ENCODE peak calls at places on chromosome 9, in four cellular contexts. J is substantia nigra, D is brain microvascular endothelial cell, M is hypothalamus. Z is an unnamed sample.

GRCh38 chr9:21996438-21996837 is 1.8 kb downstream of the CDKN2B-AS1 start:
- DNase-seq in J (no peak), D (no peak), M (no peak), Z (no peak)

GRCh38 chr9:16364347-16364746 is 506.1 kb downstream of the BNC2 start:
- DNase-seq in D (no peak), J (no peak), M (no peak), Z (no peak)

GRCh38 chr9:128497824-128498610 is 6.5 kb upstream of the GLE1 start:
- DNase-seq in D (no peak), M (peak), J (no peak), Z (no peak)

GRCh38 chr9:103471241-103471640 is 476.1 kb downstream of the CYLC2 start:
- DNase-seq in D (no peak), M (no peak), J (no peak), Z (no peak)

GRCh38 chr9:20592673-20593072 is 29.6 kb downstream of the MLLT3 start:
- DNase-seq in M (no peak), J (no peak), D (no peak), Z (no peak)

GRCh38 chr9:98226516-98226915 is 28.9 kb downstream of the TBC1D2 start:
- DNase-seq in D (no peak), J (no peak), M (no peak), Z (no peak)

GRCh38 chr9:127455299-127455992 is 4.1 kb downstream of the LRSAM1 start:
- DNase-seq in M (no peak), D (no peak), J (no peak), Z (no peak)

GRCh38 chr9:112654282-112654681 is 63.6 kb downstream of the INIP start:
- DNase-seq in M (no peak), J (no peak), D (no peak), Z (no peak)

GRCh38 chr9:134403682-134404301 is 77.5 kb downstream of the RXRA start:
- DNase-seq in D (peak), M (no peak), J (peak), Z (no peak)

GRCh38 chr9:93549636-93550035 is 26.7 kb upstream of the PHF2 start:
- DNase-seq in J (no peak), D (no peak), M (no peak), Z (no peak)

GRCh38 chr9:4541281-4541680 is 51.0 kb downstream of the SLC1A1 start:
- DNase-seq in M (no peak), D (no peak), J (no peak), Z (no peak)

GRCh38 chr9:3824062-3824461 is 298.3 kb upstream of the RFX3 start:
- DNase-seq in M (no peak), J (no peak), D (no peak), Z (no peak)

GRCh38 chr9:128082173-128082572 is 14.1 kb downstream of the SLC25A25 start:
- DNase-seq in M (no peak), D (no peak), J (no peak), Z (no peak)

GRCh38 chr9:135422340-135422944 is 57.1 kb upstream of the PPP1R26 start:
- DNase-seq in D (no peak), M (no peak), J (no peak), Z (no peak)

GRCh38 chr9:114080773-114081440 is 2.8 kb upstream of the AMBP start:
- DNase-seq in M (no peak), J (no peak), D (no peak), Z (no peak)

GRCh38 chr9:18129809-18130334 is 344.1 kb upstream of the ADAMTSL1 start:
- DNase-seq in J (no peak), M (no peak), D (no peak), Z (no peak)

GRCh38 chr9:15187589-15187988 is 119.4 kb downstream of the TTC39B start:
- DNase-seq in M (no peak), D (no peak), J (no peak), Z (no peak)

GRCh38 chr9:137127301-137128157 is 11.4 kb upstream of the GRIN1 start:
- DNase-seq in J (no peak), D (no peak), M (no peak), Z (no peak)

GRCh38 chr9:136323420-136323819 is 3.9 kb upstream of the GPSM1 start:
- DNase-seq in J (no peak), D (no peak), M (no peak), Z (no peak)

GRCh38 chr9:93814561-93814960 is 140.6 kb downstream of the BARX1 start:
- DNase-seq in J (no peak), D (no peak), M (no peak), Z (no peak)

GRCh38 chr9:118321823-118322222 is 617.6 kb downstream of the TLR4 start:
- DNase-seq in D (no peak), J (no peak), M (no peak), Z (no peak)

GRCh38 chr9:3521961-3522360 is 3.8 kb downstream of the RFX3 start:
- DNase-seq in J (no peak), M (no peak), D (no peak), Z (no peak)

GRCh38 chr9:122339579-122339978 is 31.2 kb upstream of the PTGS1 start:
- DNase-seq in J (no peak), M (no peak), D (no peak), Z (no peak)

GRCh38 chr9:7144265-7145046 is 386.7 kb downstream of the KDM4C start:
- DNase-seq in M (no peak), J (no peak), D (no peak), Z (no peak)

Z was measured in neural crest cell.